ENCODE peak calls at places on chromosomes 16 and 17, in four cellular contexts. B is activated T-cell treated with anti-CD3 and anti-CD28 coated beads, Interleukin-2, amount 50 U/mL, for 72 hours; N is SW 1271; C is NCI-H1417. J is an unnamed sample.

GRCh38 chr17:82085031-82085861 is 12.8 kb downstream of the FASN start:
- DNase-seq in N (no peak), C (no peak), B (no peak), J (no peak)

GRCh38 chr16:64773184-64773583 is 348.7 kb downstream of the CDH11 start:
- DNase-seq in N (no peak), C (no peak), B (no peak), J (no peak)

GRCh38 chr17:71983828-71984227 is 137.0 kb upstream of the SOX9 start:
- DNase-seq in C (no peak), N (no peak), B (no peak), J (no peak)

GRCh38 chr17:75390982-75391381 is 14.5 kb downstream of the GRB2 start:
- DNase-seq in C (no peak), B (no peak), N (no peak), J (no peak)

GRCh38 chr17:41672153-41672552 is 16.5 kb upstream of the EIF1 start:
- DNase-seq in C (no peak), B (no peak), N (no peak), J (no peak)

GRCh38 chr16:19704321-19705130 is 13.5 kb downstream of the KNOP1 start:
- DNase-seq in B (no peak), N (peak; percentile 14), C (no peak), J (peak; percentile 48)

GRCh38 chr16:81590714-81591537 is 146.3 kb downstream of the CMIP start:
- DNase-seq in B (no peak), C (peak; percentile 29), N (no peak), J (no peak)

GRCh38 chr17:19579867-19580565 is 46.4 kb downstream of the SLC47A1 start:
- DNase-seq in N (no peak), C (no peak), B (no peak), J (no peak)

GRCh38 chr16:77336637-77337036 is 98.2 kb downstream of the ADAMTS18 start:
- DNase-seq in N (no peak), C (peak; percentile 51), B (no peak), J (no peak)

GRCh38 chr17:11499881-11500280 is 98.4 kb upstream of the DNAH9 start:
- DNase-seq in C (no peak), N (no peak), B (no peak), J (no peak)

GRCh38 chr17:82932146-82933005 is 92.6 kb upstream of the ZNF750 start:
- DNase-seq in B (no peak), C (no peak), N (no peak), J (no peak)

GRCh38 chr17:75219815-75220214 is 14.3 kb downstream of the NUP85 start:
- DNase-seq in C (no peak), B (no peak), N (no peak), J (no peak)

J was measured in pulmonary artery endothelial cell.